ENCODE peak calls at places on chromosomes 4 and X, in ten cellular contexts. P is ovary, Z is right lobe of liver, E is AG04450, R is H9, W is heart right ventricle, O is Peyer's patch, K is WERI-Rb-1, Q is cardiac muscle cell, Y is esophagus squamous epithelium. U is an unnamed sample.

GRCh38 chr4:81337211-81337610 is 122.2 kb upstream of the PRKG2 start:
- DNase-seq in P (no peak), Z (no peak), E (no peak), R (no peak), W (no peak), O (no peak), K (no peak), Q (no peak), Y (no peak), U (no peak)

GRCh38 chr4:17492058-17492741 is 19.7 kb downstream of the QDPR start:
- DNase-seq in P (no peak), Z (no peak), E (no peak), R (no peak), W (no peak), O (no peak), K (no peak), Q (peak), Y (no peak), U (no peak)

GRCh38 chr4:81523672-81524436 is 52.1 kb upstream of the RASGEF1B start:
- DNase-seq in P (no peak), Z (no peak), E (no peak), R (no peak), W (no peak), O (no peak), K (no peak), Q (no peak), Y (no peak), U (no peak)

GRCh38 chr4:103086565-103086964 is 10.0 kb upstream of the SLC9B2 start:
- DNase-seq in P (no peak), Z (no peak), E (no peak), R (no peak), W (no peak), O (no peak), K (no peak), Q (no peak), Y (no peak), U (no peak)

GRCh38 chr4:139951051-139951450 is 202.9 kb downstream of the MAML3 start:
- DNase-seq in P (no peak), Z (no peak), E (no peak), R (no peak), W (no peak), O (no peak), K (no peak), Q (peak), Y (no peak), U (no peak)

GRCh38 chrX:12974217-12974796 is 603 bp upstream of the TMSB4X start:
- DNase-seq in P (peak), Z (peak), E (no peak), R (peak), W (peak), O (peak), K (peak), Q (peak), Y (no peak), U (peak)

GRCh38 chr4:3389879-3390840 is 51.6 kb upstream of the HGFAC start:
- DNase-seq in P (no peak), Z (no peak), E (no peak), R (no peak), W (peak), O (no peak), K (no peak), Q (no peak), Y (no peak), U (no peak)

GRCh38 chrX:97330150-97330549 is 446.4 kb downstream of the RPA4 start:
- DNase-seq in P (no peak), Z (no peak), E (no peak), R (no peak), W (no peak), O (no peak), K (no peak), Q (no peak), Y (no peak), U (no peak)

GRCh38 chr4:185036019-185036418 is 17.7 kb downstream of the HELT start:
- DNase-seq in P (no peak), Z (no peak), E (no peak), R (no peak), W (no peak), O (no peak), K (no peak), Q (no peak), Y (no peak), U (no peak)

GRCh38 chrX:74080165-74080564 is 223.8 kb upstream of the ZCCHC13 start:
- DNase-seq in P (no peak), Z (no peak), E (no peak), R (no peak), W (no peak), O (no peak), K (no peak), Q (no peak), Y (no peak), U (no peak)

GRCh38 chrX:10014462-10015373 is 47.6 kb downstream of the CLDN34 start:
- DNase-seq in P (peak), Z (peak), E (peak), R (peak), W (peak), O (peak), K (peak), Q (peak), Y (peak), U (peak)

GRCh38 chr4:21469438-21470032 is 479.0 kb downstream of the KCNIP4 start:
- DNase-seq in P (no peak), Z (no peak), E (no peak), R (no peak), W (no peak), O (no peak), K (no peak), Q (peak), Y (no peak), U (peak)

GRCh38 chrX:138711399-138712347 is at the start of gene FGF13:
- DNase-seq in P (peak), Z (peak), E (no peak), R (peak), W (peak), O (peak), K (no peak), Q (no peak), Y (no peak), U (peak)

GRCh38 chr4:23237771-23238170 is 545.0 kb downstream of the GBA3 start:
- DNase-seq in P (no peak), Z (peak), E (no peak), R (no peak), W (peak), O (no peak), K (no peak), Q (peak), Y (no peak), U (no peak)

DNA sequence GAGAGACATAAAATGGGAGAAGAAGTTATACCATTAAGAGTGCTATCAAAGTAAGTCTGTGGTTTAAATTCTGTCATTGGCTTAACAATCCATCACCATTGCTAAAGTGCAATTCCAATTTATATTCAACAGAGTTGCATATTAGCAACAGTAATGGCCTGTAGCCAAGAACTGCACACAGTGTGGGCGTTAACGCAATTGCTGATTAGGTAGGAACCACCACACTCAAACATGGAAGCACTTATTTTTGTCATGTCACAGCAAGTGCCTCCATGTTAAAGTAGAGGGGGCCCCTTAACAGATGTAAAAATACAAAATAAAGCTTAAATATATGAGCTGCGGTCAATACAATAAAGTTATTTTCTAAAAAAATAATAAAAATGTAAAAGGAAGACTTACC is 10.8 kb downstream of the LARP7 start:
- DNase-seq in P (no peak), Z (no peak), E (no peak), R (no peak), W (no peak), O (no peak), K (no peak), Q (no peak), Y (no peak), U (peak)
- H3K27ac ChIP-seq in P (no peak), Z (no peak), E (no peak), R (peak), W (no peak), O (no peak), K (no peak), Q (peak), Y (no peak), U (no peak)

GRCh38 chr4:168551211-168551610 is 54.4 kb downstream of the PALLD start:
- DNase-seq in P (no peak), Z (no peak), E (peak), R (no peak), W (no peak), O (no peak), K (no peak), Q (peak), Y (no peak), U (no peak)
- H3K27ac ChIP-seq in P (no peak), Z (no peak), E (no peak), R (no peak), W (no peak), O (no peak), K (no peak), Q (no peak), Y (no peak), U (no peak)

GRCh38 chr4:71241467-71242401 is 97.1 kb upstream of the SLC4A4 start:
- DNase-seq in P (no peak), Z (no peak), E (no peak), R (no peak), W (peak), O (no peak), K (no peak), Q (no peak), Y (no peak), U (no peak)
- H3K27ac ChIP-seq in P (no peak), Z (peak), E (no peak), R (no peak), W (peak), O (no peak), K (no peak), Q (peak), Y (no peak), U (no peak)

GRCh38 chr4:26727849-26728248 is 132.8 kb upstream of the STIM2 start:
- DNase-seq in P (no peak), Z (no peak), E (no peak), R (no peak), W (no peak), O (no peak), K (no peak), Q (no peak), Y (no peak), U (no peak)

GRCh38 chr4:26729547-26729946 is 131.1 kb upstream of the STIM2 start:
- DNase-seq in P (no peak), Z (no peak), E (no peak), R (no peak), W (no peak), O (no peak), K (no peak), Q (no peak), Y (no peak), U (no peak)

GRCh38 chr4:26726655-26727387 is 133.8 kb upstream of the STIM2 start:
- DNase-seq in P (no peak), Z (no peak), E (no peak), R (no peak), W (no peak), O (no peak), K (no peak), Q (no peak), Y (no peak), U (no peak)

GRCh38 chr4:26731342-26731741 is 129.3 kb upstream of the STIM2 start:
- DNase-seq in P (no peak), Z (no peak), E (no peak), R (no peak), W (no peak), O (no peak), K (no peak), Q (no peak), Y (no peak), U (no peak)

GRCh38 chr4:26729027-26729426 is 131.6 kb upstream of the STIM2 start:
- DNase-seq in P (no peak), Z (no peak), E (no peak), R (no peak), W (no peak), O (no peak), K (no peak), Q (no peak), Y (no peak), U (no peak)
- H3K27ac ChIP-seq in P (no peak), Z (no peak), E (no peak), R (no peak), W (no peak), O (no peak), K (no peak), Q (no peak), Y (no peak), U (no peak)

U was measured in A673.